ENCODE peak calls at places on chromosomes 11 and 22, in nine cellular contexts. X, M, H, K, P, T, Z, Q and S are unnamed samples.
A peak's percentile ranks its signal among the peaks of the same experiment; 100 is the strongest.

GRCh38 chr22:21865041-21865440 is 2.4 kb downstream of the MAPK1 start:
- DNase-seq in X (no peak), M (peak; percentile 48), H (no peak), K (peak; percentile 39), P (no peak), T (no peak), Z (no peak), Q (no peak), S (no peak)

GRCh38 chr11:122020902-122021301 is 95.1 kb downstream of the BLID start:
- DNase-seq in X (no peak), M (no peak), H (no peak), K (no peak), P (no peak), T (peak; percentile 12), Z (no peak), Q (no peak), S (peak; percentile 18)

GRCh38 chr11:4084406-4084805 is 10.2 kb upstream of the RRM1 start:
- DNase-seq in X (no peak), M (no peak), H (no peak), K (no peak), P (no peak), T (peak; percentile 56), Z (no peak), Q (no peak), S (no peak)

GRCh38 chr22:32623943-32624342 is 149.3 kb downstream of the FBXO7 start:
- DNase-seq in X (no peak), M (peak; percentile 16), H (no peak), K (peak; percentile 72), P (no peak), T (no peak), Z (peak; percentile 49), Q (no peak), S (no peak)

GRCh38 chr11:111777094-111778046 is 11.2 kb upstream of the PPP2R1B start:
- DNase-seq in X (peak; percentile 33), M (no peak), H (peak; percentile 1), K (no peak), P (no peak), T (no peak), Z (no peak), Q (no peak), S (no peak)

GRCh38 chr11:1277936-1278512 is 31.4 kb downstream of the TOLLIP start:
- DNase-seq in X (no peak), M (no peak), H (no peak), K (no peak), P (no peak), T (peak; percentile 33), Z (no peak), Q (no peak), S (no peak)

GRCh38 chr11:75476716-75477613 is 44.0 kb upstream of the KLHL35 start:
- DNase-seq in X (no peak), M (no peak), H (no peak), K (no peak), P (no peak), T (peak; percentile 32), Z (no peak), Q (no peak), S (no peak)

GRCh38 chr11:125886997-125887372 is 483 bp upstream of the HYLS1 start:
- DNase-seq in X (peak; percentile 18), M (no peak), H (peak; percentile 40), K (peak; percentile 37), P (no peak), T (no peak), Z (peak; percentile 34), Q (no peak), S (peak; percentile 37)

GRCh38 chr11:14886509-14886908 is 5.5 kb downstream of the CYP2R1 start:
- DNase-seq in X (no peak), M (no peak), H (no peak), K (no peak), P (no peak), T (no peak), Z (no peak), Q (no peak), S (no peak)

GRCh38 chr22:48979482-48979881 is 848.2 kb downstream of the BRD1 start:
- DNase-seq in X (no peak), M (no peak), H (no peak), K (no peak), P (no peak), T (no peak), Z (no peak), Q (no peak), S (no peak)

GRCh38 chr22:27724706-27725105 is 76.8 kb downstream of the MN1 start:
- DNase-seq in X (no peak), M (no peak), H (no peak), K (no peak), P (no peak), T (no peak), Z (no peak), Q (no peak), S (no peak)

GRCh38 chr11:107713009-107713408 is 1.2 kb upstream of the SLN start:
- DNase-seq in X (no peak), M (no peak), H (no peak), K (no peak), P (no peak), T (no peak), Z (no peak), Q (no peak), S (no peak)

GRCh38 chr11:61104963-61105362 is 2.7 kb downstream of the CD5 start:
- DNase-seq in X (no peak), M (no peak), H (no peak), K (no peak), P (no peak), T (no peak), Z (no peak), Q (no peak), S (no peak)

GRCh38 chr11:73542175-73542574 is 55.7 kb downstream of the FAM168A start:
- DNase-seq in X (no peak), M (no peak), H (no peak), K (no peak), P (no peak), T (no peak), Z (no peak), Q (no peak), S (no peak)